ENCODE peak calls at places on chromosomes 5 and 9, in four cellular contexts. H is SW 1271, V is DND-41, F is EL. S is an unnamed sample.

GRCh38 chr5:80204808-80205614 is 50.8 kb downstream of the SERINC5 start:
- DNase-seq in H (no peak), V (no peak), F (no peak), S (peak)

GRCh38 chr5:38783011-38783551 is 62.7 kb upstream of the OSMR start:
- DNase-seq in H (peak), V (no peak), F (peak), S (peak)

GRCh38 chr9:128972956-128973355 is 25.5 kb downstream of the NUP188 start:
- DNase-seq in H (no peak), V (no peak), F (peak), S (peak)

GRCh38 chr9:98502976-98503325 is 205.8 kb downstream of the GABBR2 start:
- DNase-seq in H (no peak), V (no peak), F (peak), S (peak)

GRCh38 chr5:141680178-141680577 is 1.9 kb downstream of the ARAP3 start:
- DNase-seq in H (no peak), V (no peak), F (no peak), S (no peak)

GRCh38 chr9:13901176-13901575 is 412.8 kb downstream of the NFIB start:
- DNase-seq in H (no peak), V (no peak), F (no peak), S (no peak)

GRCh38 chr5:57032151-57032551 is 80.2 kb upstream of the MIER3 start:
- DNase-seq in H (no peak), V (no peak), F (no peak), S (no peak)

GRCh38 chr9:78543353-78543752 is 246.4 kb downstream of the PSAT1 start:
- DNase-seq in H (no peak), V (no peak), F (no peak), S (no peak)

S was measured in EH.